ENCODE peak calls at places on chromosome 21, in seven cellular contexts. G is HepG2, N is A549, C is sigmoid colon, S is stomach, Z is H1, D is K562. I is an unnamed sample.

GRCh38 chr21:42630626-42631025 is 22.8 kb upstream of the PDE9A start:
- DNase-seq in G (no peak), N (no peak), C (peak; percentile 29), S (no peak), Z (no peak), D (no peak), I (peak; percentile 37)

GRCh38 chr21:15170614-15171013 is 105.8 kb upstream of the NRIP1 start:
- DNase-seq in G (no peak), N (no peak), C (no peak), S (no peak), Z (no peak), D (no peak), I (no peak)

GRCh38 chr21:44666401-44667320 is at the start of gene KRTAP12-2:
- DNase-seq in G (no peak), N (no peak), C (no peak), S (no peak), Z (no peak), D (no peak), I (no peak)

GRCh38 chr21:44892536-44893277 is 19.2 kb upstream of the PTTG1IP start:
- DNase-seq in G (no peak), N (no peak), C (no peak), S (peak; percentile 78), Z (peak; percentile 93), D (peak; percentile 78), I (no peak)

GRCh38 chr21:41222247-41223068 is 54.5 kb downstream of the BACE2 start:
- DNase-seq in G (no peak), N (no peak), C (no peak), S (no peak), Z (no peak), D (peak; percentile 18), I (no peak)

GRCh38 chr21:42171091-42172053 is 47.6 kb upstream of the ABCG1 start:
- DNase-seq in G (no peak), N (no peak), C (no peak), S (peak; percentile 71), Z (no peak), D (peak; percentile 17), I (peak; percentile 81)

GRCh38 chr21:34074283-34075098 is 1.1 kb downstream of the MRPS6 start:
- DNase-seq in G (no peak), N (no peak), C (no peak), S (no peak), Z (peak; percentile 58), D (peak; percentile 49), I (no peak)

GRCh38 chr21:15592271-15592860 is 137.4 kb upstream of the USP25 start:
- DNase-seq in G (peak; percentile 44), N (peak; percentile 15), C (no peak), S (no peak), Z (no peak), D (peak; percentile 54), I (no peak)

GRCh38 chr21:42079008-42079938 is 8.2 kb downstream of the UMODL1 start:
- DNase-seq in G (no peak), N (no peak), C (no peak), S (no peak), Z (no peak), D (no peak), I (no peak)

GRCh38 chr21:14900611-14901010 is 164.2 kb downstream of the NRIP1 start:
- DNase-seq in G (no peak), N (no peak), C (no peak), S (no peak), Z (no peak), D (no peak), I (no peak)

GRCh38 chr21:34795152-34796141 is 126.7 kb downstream of the CLIC6 start:
- DNase-seq in G (peak; percentile 76), N (peak; percentile 28), C (no peak), S (peak; percentile 38), Z (no peak), D (no peak), I (no peak)

GRCh38 chr21:45018131-45019075 is 56.0 kb upstream of the ADARB1 start:
- DNase-seq in G (no peak), N (peak; percentile 8), C (peak; percentile 66), S (no peak), Z (no peak), D (no peak), I (peak; percentile 73)

GRCh38 chr21:44866780-44867179 is 6.7 kb downstream of the PTTG1IP start:
- DNase-seq in G (peak; percentile 45), N (no peak), C (no peak), S (no peak), Z (no peak), D (peak; percentile 48), I (no peak)

GRCh38 chr21:16588433-16588860 is 858.7 kb downstream of the USP25 start:
- DNase-seq in G (no peak), N (peak; percentile 21), C (peak; percentile 85), S (peak; percentile 31), Z (no peak), D (no peak), I (peak; percentile 84)

DNA sequence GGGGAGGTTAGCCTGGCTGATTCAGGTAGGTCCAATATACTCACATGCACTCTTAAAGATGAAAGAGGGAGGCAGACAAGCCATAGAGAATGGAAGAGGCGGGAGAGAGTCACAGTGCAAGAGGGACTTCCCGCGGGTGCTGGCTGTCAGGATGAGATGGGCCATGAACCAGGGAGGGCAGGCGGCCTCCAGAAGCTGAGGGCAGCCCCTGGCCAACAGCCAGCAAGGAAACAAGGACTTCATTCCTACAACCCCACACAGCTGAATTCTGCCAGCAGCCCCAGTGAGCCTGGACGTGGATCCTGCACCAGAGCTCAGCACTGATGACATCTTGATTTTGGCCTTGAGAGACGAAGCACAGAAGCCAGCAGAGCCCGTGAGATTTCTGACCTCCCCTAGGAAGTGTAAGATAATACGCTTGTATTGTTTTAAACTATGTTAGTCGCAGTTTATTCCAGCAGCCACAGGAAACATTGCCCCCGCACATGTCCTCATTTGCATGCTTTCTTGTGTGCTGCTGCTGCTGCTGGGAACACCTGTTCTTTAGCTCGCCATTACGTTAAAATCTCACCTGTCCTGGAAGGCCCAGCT is 15.1 kb upstream of the B3GALT5 start:
- DNase-seq in G (no peak), N (no peak), C (no peak), S (no peak), Z (no peak), D (no peak), I (no peak)
- TF ChIP-seq EP300 in G (no peak), N (no peak), C (no peak), S (no peak), Z (no peak), D (no peak), I (no peak)

DNA sequence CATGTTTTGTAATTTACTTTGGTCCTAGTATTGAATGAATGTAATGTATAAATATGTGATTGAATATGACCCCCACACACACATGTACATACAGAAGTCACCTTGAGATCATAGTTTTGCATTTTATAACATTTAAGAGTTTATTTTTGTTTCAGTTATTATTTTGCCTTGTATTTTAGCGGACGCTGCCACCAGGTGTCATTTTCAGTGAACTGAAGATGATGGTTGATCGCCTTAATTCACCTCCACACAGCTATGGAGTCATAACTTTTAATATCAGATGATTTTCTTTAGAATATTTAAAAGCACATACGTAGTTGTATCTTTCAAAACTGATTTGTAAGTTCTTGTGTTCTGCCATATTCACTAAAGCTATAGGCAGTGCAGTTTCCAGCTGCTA is 130.4 kb downstream of the DYRK1A start:
- DNase-seq in G (no peak), N (no peak), C (no peak), S (no peak), Z (no peak), D (no peak), I (no peak)
- TF ChIP-seq CTCF in G (no peak), N (peak; percentile 37), C (no peak), S (no peak), Z (no peak), D (peak; percentile 22), I (no peak)

GRCh38 chr21:25107708-25108107 is 499.6 kb downstream of the MRPL39 start:
- DNase-seq in G (no peak), N (no peak), C (no peak), S (no peak), Z (no peak), D (no peak), I (no peak)
- TF ChIP-seq EP300 in G (no peak), N (no peak), C (no peak), S (no peak), Z (no peak), D (no peak), I (no peak)

GRCh38 chr21:38843806-38844479 is 38.2 kb downstream of the ETS2 start:
- DNase-seq in G (no peak), N (no peak), C (no peak), S (no peak), Z (no peak), D (no peak), I (no peak)
- TF ChIP-seq CTCF in G (no peak), N (no peak), C (no peak), S (no peak), Z (no peak), D (no peak), I (no peak)

GRCh38 chr21:31290765-31291164 is 53.3 kb downstream of the TIAM1 start:
- DNase-seq in G (no peak), N (no peak), C (no peak), S (no peak), Z (no peak), D (no peak), I (no peak)

GRCh38 chr21:31284797-31285397 is 59.2 kb downstream of the TIAM1 start:
- DNase-seq in G (no peak), N (no peak), C (no peak), S (no peak), Z (no peak), D (no peak), I (no peak)

GRCh38 chr21:31293986-31294385 is 50.1 kb downstream of the TIAM1 start:
- DNase-seq in G (no peak), N (no peak), C (no peak), S (no peak), Z (no peak), D (no peak), I (no peak)

GRCh38 chr21:31288191-31288590 is 55.9 kb downstream of the TIAM1 start:
- DNase-seq in G (no peak), N (no peak), C (no peak), S (no peak), Z (no peak), D (no peak), I (no peak)

DNA sequence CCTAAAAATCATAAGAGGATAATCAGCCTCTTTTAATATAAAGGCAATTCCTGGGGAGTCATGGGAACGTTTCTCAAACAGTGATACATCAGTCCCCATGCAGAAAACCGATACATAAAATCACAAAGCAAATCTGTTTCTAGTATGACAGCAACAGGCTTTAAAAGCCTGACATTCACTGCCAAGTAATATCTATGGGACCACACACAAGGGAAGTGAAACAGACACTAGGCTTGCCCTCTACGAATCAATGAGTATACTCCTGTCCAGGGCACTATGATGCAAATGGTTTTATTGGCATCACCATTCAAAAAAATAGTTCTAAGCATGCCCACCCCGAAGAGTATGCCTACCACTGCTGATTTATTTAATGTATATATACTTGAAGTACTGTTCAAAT is 54.4 kb downstream of the TIAM1 start:
- DNase-seq in G (no peak), N (no peak), C (no peak), S (no peak), Z (no peak), D (no peak), I (no peak)
- TF ChIP-seq EP300 in G (no peak), N (no peak), C (no peak), S (no peak), Z (no peak), D (no peak), I (no peak)

GRCh38 chr21:46323227-46323709 is 402 bp downstream of the C21orf58 start:
- DNase-seq in G (no peak), N (no peak), C (peak; percentile 74), S (no peak), Z (no peak), D (no peak), I (no peak)
- TF ChIP-seq CTCF in G (no peak), N (no peak), C (no peak), S (no peak), Z (no peak), D (no peak), I (no peak)

I was measured in suprapubic skin.